ENCODE peak calls at places on chromosomes 7 and 10, in nine cellular contexts. S, D, A, Y, R, J, K, B and G are unnamed samples.
A peak's percentile ranks its signal among the peaks of the same experiment; 100 is the strongest.

GRCh38 chr7:122211362-122211761 is 67.3 kb upstream of the AASS start:
- DNase-seq in S (no peak), D (no peak), A (no peak), Y (no peak), R (no peak), J (no peak), K (no peak), B (no peak), G (no peak)

GRCh38 chr10:125154529-125154928 is 5.8 kb downstream of the CTBP2 start:
- DNase-seq in S (no peak), D (no peak), A (no peak), Y (no peak), R (no peak), J (no peak), K (no peak), B (no peak), G (no peak)

GRCh38 chr7:19009936-19010280 is 107.5 kb downstream of the TWIST1 start:
- DNase-seq in S (no peak), D (no peak), A (no peak), Y (no peak), R (no peak), J (no peak), K (no peak), B (no peak), G (no peak)

GRCh38 chr7:16135628-16136027 is 285.7 kb downstream of the CRPPA start:
- DNase-seq in S (no peak), D (no peak), A (peak; percentile 52), Y (no peak), R (no peak), J (no peak), K (no peak), B (no peak), G (no peak)

GRCh38 chr10:44756235-44756634 is 154.9 kb upstream of the TMEM72 start:
- DNase-seq in S (no peak), D (no peak), A (no peak), Y (peak; percentile 39), R (no peak), J (no peak), K (peak; percentile 46), B (no peak), G (no peak)

GRCh38 chr7:47737606-47738005 is 155.7 kb upstream of the TNS3 start:
- DNase-seq in S (no peak), D (no peak), A (no peak), Y (no peak), R (no peak), J (no peak), K (no peak), B (no peak), G (no peak)

GRCh38 chr10:33657154-33657900 is 322.9 kb upstream of the NRP1 start:
- DNase-seq in S (no peak), D (no peak), A (no peak), Y (peak; percentile 72), R (no peak), J (no peak), K (no peak), B (no peak), G (no peak)

GRCh38 chr7:108140674-108141073 is 10.5 kb upstream of the LAMB4 start:
- DNase-seq in S (no peak), D (no peak), A (no peak), Y (no peak), R (no peak), J (no peak), K (no peak), B (no peak), G (no peak)

GRCh38 chr7:151838072-151838471 is 38.8 kb downstream of the PRKAG2 start:
- DNase-seq in S (no peak), D (no peak), A (no peak), Y (no peak), R (peak; percentile 74), J (no peak), K (no peak), B (no peak), G (no peak)

GRCh38 chr10:74150151-74151056 is at the start of gene AP3M1:
- DNase-seq in S (no peak), D (peak; percentile 87), A (no peak), Y (no peak), R (peak; percentile 93), J (peak; percentile 86), K (peak; percentile 84), B (peak; percentile 85), G (no peak)

GRCh38 chr7:157699357-157700013 is 362.7 kb downstream of the DNAJB6 start:
- DNase-seq in S (no peak), D (no peak), A (no peak), Y (no peak), R (peak; percentile 45), J (no peak), K (no peak), B (no peak), G (no peak)

GRCh38 chr10:68561804-68562649 is 1.9 kb downstream of the TET1 start:
- DNase-seq in S (no peak), D (no peak), A (peak; percentile 49), Y (peak; percentile 24), R (peak; percentile 57), J (no peak), K (no peak), B (no peak), G (no peak)

GRCh38 chr7:80186721-80187120 is 52.1 kb downstream of the GNAI1 start:
- DNase-seq in S (no peak), D (no peak), A (no peak), Y (no peak), R (no peak), J (no peak), K (no peak), B (peak; percentile 21), G (peak; percentile 83)

GRCh38 chr10:7279303-7279702 is 131.5 kb downstream of the SFMBT2 start:
- DNase-seq in S (no peak), D (no peak), A (no peak), Y (no peak), R (no peak), J (no peak), K (no peak), B (no peak), G (no peak)

GRCh38 chr10:46306550-46307184 is 19.9 kb downstream of the ANTXRL start:
- DNase-seq in S (no peak), D (no peak), A (no peak), Y (no peak), R (no peak), J (no peak), K (no peak), B (no peak), G (no peak)

GRCh38 chr10:75651452-75651851 is 220.0 kb downstream of the LRMDA start:
- DNase-seq in S (peak; percentile 61), D (no peak), A (no peak), Y (no peak), R (no peak), J (no peak), K (peak; percentile 35), B (no peak), G (peak; percentile 40)

GRCh38 chr7:24279512-24279911 is 4.5 kb upstream of the NPY start:
- DNase-seq in S (no peak), D (no peak), A (no peak), Y (no peak), R (no peak), J (no peak), K (no peak), B (no peak), G (no peak)

GRCh38 chr10:58280485-58280884 is 11.5 kb downstream of the CISD1 start:
- DNase-seq in S (no peak), D (no peak), A (no peak), Y (no peak), R (no peak), J (no peak), K (peak; percentile 29), B (no peak), G (no peak)

GRCh38 chr7:140317999-140318398 is 80.3 kb downstream of the SLC37A3 start:
- DNase-seq in S (no peak), D (no peak), A (no peak), Y (no peak), R (no peak), J (no peak), K (no peak), B (no peak), G (no peak)

GRCh38 chr10:104209575-104210198 is 22.5 kb downstream of the CFAP43 start:
- DNase-seq in S (peak; percentile 66), D (peak; percentile 37), A (peak; percentile 74), Y (peak; percentile 65), R (no peak), J (peak; percentile 55), K (peak; percentile 21), B (peak; percentile 1), G (peak; percentile 66)

GRCh38 chr10:113681533-113682470 is 2.1 kb downstream of the CASP7 start:
- DNase-seq in S (no peak), D (peak; percentile 46), A (no peak), Y (peak; percentile 6), R (no peak), J (no peak), K (no peak), B (no peak), G (no peak)

GRCh38 chr7:139694389-139694676 is 83.5 kb downstream of the HIPK2 start:
- DNase-seq in S (no peak), D (no peak), A (no peak), Y (no peak), R (no peak), J (no peak), K (no peak), B (no peak), G (no peak)

GRCh38 chr10:5587151-5588079 is 62.7 kb downstream of the CALML3 start:
- DNase-seq in S (no peak), D (no peak), A (no peak), Y (peak; percentile 53), R (peak; percentile 69), J (no peak), K (no peak), B (no peak), G (no peak)

GRCh38 chr7:125059861-125060456 is 130.3 kb upstream of the POT1 start:
- DNase-seq in S (peak; percentile 55), D (no peak), A (peak; percentile 32), Y (peak; percentile 39), R (no peak), J (no peak), K (no peak), B (no peak), G (peak; percentile 45)